ENCODE peak calls at places on chromosomes 7 and 10, in nine cellular contexts. One of them, this sample, is unnamed. For H3K4me1, the result is how much of the 10 kb centered on the place peaks cover.

GRCh38 chr7:7681191-7681935 is 37.0 kb downstream of the RPA3 start:
- DNase-seq in prostate gland: peak
- DNase-seq in H9: no peak
- DNase-seq in psoas muscle: no peak
- DNase-seq in breast epithelium: no peak
- DNase-seq in neural progenitor cell: peak
- DNase-seq in left ventricle myocardium inferior: no peak
- DNase-seq in uterus: peak
- DNase-seq in HCT116: peak
- DNase-seq in this sample: no peak

GRCh38 chr10:78164687-78165086 is 131.0 kb downstream of the RPS24 start:
- DNase-seq in neural progenitor cell: no peak
- DNase-seq in HCT116: no peak
- DNase-seq in prostate gland: no peak
- DNase-seq in breast epithelium: no peak
- DNase-seq in psoas muscle: no peak
- DNase-seq in H9: no peak
- DNase-seq in uterus: no peak
- DNase-seq in left ventricle myocardium inferior: no peak
- DNase-seq in this sample: no peak

GRCh38 chr7:81857385-81857784 is 87.5 kb upstream of the HGF start:
- DNase-seq in psoas muscle: no peak
- DNase-seq in neural progenitor cell: no peak
- DNase-seq in H9: no peak
- DNase-seq in breast epithelium: no peak
- DNase-seq in prostate gland: no peak
- DNase-seq in left ventricle myocardium inferior: no peak
- DNase-seq in uterus: no peak
- DNase-seq in HCT116: no peak
- DNase-seq in this sample: no peak

GRCh38 chr10:119111968-119112515 is 8.1 kb downstream of the DENND10 start:
- DNase-seq in prostate gland: no peak
- DNase-seq in uterus: no peak
- DNase-seq in HCT116: no peak
- DNase-seq in neural progenitor cell: no peak
- DNase-seq in psoas muscle: no peak
- DNase-seq in breast epithelium: no peak
- DNase-seq in H9: no peak
- DNase-seq in left ventricle myocardium inferior: no peak
- DNase-seq in this sample: no peak

GRCh38 chr7:105578496-105578895 is 2.8 kb downstream of the EFCAB10 start:
- DNase-seq in breast epithelium: no peak
- DNase-seq in left ventricle myocardium inferior: no peak
- DNase-seq in HCT116: no peak
- DNase-seq in H9: no peak
- DNase-seq in uterus: no peak
- DNase-seq in prostate gland: no peak
- DNase-seq in psoas muscle: no peak
- DNase-seq in neural progenitor cell: no peak
- DNase-seq in this sample: no peak

GRCh38 chr10:119803264-119803663 is 69.4 kb downstream of the MCMBP start:
- DNase-seq in left ventricle myocardium inferior: no peak
- DNase-seq in psoas muscle: no peak
- DNase-seq in H9: no peak
- DNase-seq in prostate gland: no peak
- DNase-seq in uterus: no peak
- DNase-seq in HCT116: no peak
- DNase-seq in breast epithelium: no peak
- DNase-seq in neural progenitor cell: no peak
- DNase-seq in this sample: no peak

GRCh38 chr10:120477006-120477722 is 20.1 kb downstream of the PLPP4 start:
- DNase-seq in prostate gland: no peak
- DNase-seq in neural progenitor cell: no peak
- DNase-seq in psoas muscle: no peak
- DNase-seq in uterus: no peak
- DNase-seq in breast epithelium: no peak
- DNase-seq in HCT116: no peak
- DNase-seq in H9: peak
- DNase-seq in left ventricle myocardium inferior: no peak
- DNase-seq in this sample: no peak

GRCh38 chr7:27171636-27172387 is 2.3 kb downstream of the HOXA10 start:
- DNase-seq in uterus: peak
- DNase-seq in psoas muscle: peak
- DNase-seq in HCT116: no peak
- DNase-seq in prostate gland: no peak
- DNase-seq in H9: peak
- DNase-seq in breast epithelium: no peak
- DNase-seq in left ventricle myocardium inferior: peak
- DNase-seq in neural progenitor cell: peak
- DNase-seq in this sample: no peak

GRCh38 chr7:73429218-73429617 is 4.4 kb upstream of the FZD9 start:
- DNase-seq in neural progenitor cell: peak
- DNase-seq in uterus: no peak
- DNase-seq in prostate gland: no peak
- DNase-seq in HCT116: no peak
- DNase-seq in H9: peak
- DNase-seq in psoas muscle: no peak
- DNase-seq in left ventricle myocardium inferior: no peak
- DNase-seq in breast epithelium: no peak
- DNase-seq in this sample: no peak

GRCh38 chr10:45421231-45422097 is 47.4 kb downstream of the ALOX5 start:
- DNase-seq in left ventricle myocardium inferior: no peak
- DNase-seq in breast epithelium: no peak
- DNase-seq in H9: no peak
- DNase-seq in uterus: no peak
- DNase-seq in prostate gland: no peak
- DNase-seq in neural progenitor cell: peak
- DNase-seq in psoas muscle: no peak
- DNase-seq in HCT116: no peak
- DNase-seq in this sample: no peak

GRCh38 chr10:22486431-22486830 is 141.1 kb downstream of the SPAG6 start:
- DNase-seq in HCT116: no peak
- DNase-seq in breast epithelium: no peak
- DNase-seq in prostate gland: no peak
- DNase-seq in left ventricle myocardium inferior: no peak
- DNase-seq in neural progenitor cell: no peak
- DNase-seq in H9: no peak
- DNase-seq in uterus: no peak
- DNase-seq in psoas muscle: no peak
- DNase-seq in this sample: no peak

GRCh38 chr7:8638076-8638475 is 204.7 kb downstream of the NXPH1 start:
- DNase-seq in neural progenitor cell: no peak
- DNase-seq in HCT116: no peak
- DNase-seq in prostate gland: peak
- DNase-seq in breast epithelium: no peak
- DNase-seq in psoas muscle: no peak
- DNase-seq in left ventricle myocardium inferior: no peak
- DNase-seq in H9: no peak
- DNase-seq in uterus: no peak
- DNase-seq in this sample: no peak

GRCh38 chr7:20797174-20798080 is 10.7 kb upstream of the SP8 start:
- DNase-seq in breast epithelium: no peak
- DNase-seq in psoas muscle: no peak
- DNase-seq in HCT116: no peak
- DNase-seq in prostate gland: peak
- DNase-seq in H9: no peak
- DNase-seq in left ventricle myocardium inferior: no peak
- DNase-seq in neural progenitor cell: peak
- DNase-seq in uterus: no peak
- DNase-seq in this sample: no peak

GRCh38 chr10:92240289-92241157 is 50.4 kb downstream of the CPEB3 start:
- DNase-seq in H9: peak
- DNase-seq in psoas muscle: peak
- DNase-seq in HCT116: no peak
- DNase-seq in left ventricle myocardium inferior: no peak
- DNase-seq in uterus: peak
- DNase-seq in breast epithelium: peak
- DNase-seq in prostate gland: peak
- DNase-seq in neural progenitor cell: peak
- DNase-seq in this sample: peak

GRCh38 chr7:128166603-128167315 is 74.3 kb upstream of the LEP start:
- DNase-seq in neural progenitor cell: peak
- DNase-seq in left ventricle myocardium inferior: no peak
- DNase-seq in breast epithelium: no peak
- DNase-seq in HCT116: no peak
- DNase-seq in psoas muscle: no peak
- DNase-seq in prostate gland: no peak
- DNase-seq in uterus: no peak
- DNase-seq in H9: peak
- DNase-seq in this sample: no peak

GRCh38 chr10:96740579-96741281 is 20.4 kb upstream of the PIK3AP1 start:
- DNase-seq in uterus: no peak
- DNase-seq in psoas muscle: peak
- DNase-seq in prostate gland: no peak
- DNase-seq in HCT116: no peak
- DNase-seq in H9: no peak
- DNase-seq in neural progenitor cell: no peak
- DNase-seq in breast epithelium: no peak
- DNase-seq in left ventricle myocardium inferior: peak
- DNase-seq in this sample: peak

GRCh38 chr10:128884061-128884425 is 583.0 kb upstream of the MGMT start:
- DNase-seq in breast epithelium: no peak
- DNase-seq in neural progenitor cell: no peak
- DNase-seq in left ventricle myocardium inferior: no peak
- DNase-seq in prostate gland: no peak
- DNase-seq in HCT116: no peak
- DNase-seq in H9: no peak
- DNase-seq in psoas muscle: no peak
- DNase-seq in uterus: no peak
- DNase-seq in this sample: no peak

GRCh38 chr10:128883126-128884060 is 583.6 kb upstream of the MGMT start:
- DNase-seq in prostate gland: no peak
- DNase-seq in H9: no peak
- DNase-seq in HCT116: no peak
- DNase-seq in psoas muscle: no peak
- DNase-seq in breast epithelium: no peak
- DNase-seq in uterus: no peak
- DNase-seq in neural progenitor cell: no peak
- DNase-seq in left ventricle myocardium inferior: no peak
- DNase-seq in this sample: no peak

GRCh38 chr10:128887856-128888255 is 579.2 kb upstream of the MGMT start:
- DNase-seq in neural progenitor cell: no peak
- DNase-seq in uterus: no peak
- DNase-seq in left ventricle myocardium inferior: no peak
- DNase-seq in breast epithelium: no peak
- DNase-seq in psoas muscle: no peak
- DNase-seq in prostate gland: no peak
- DNase-seq in H9: no peak
- DNase-seq in HCT116: no peak
- DNase-seq in this sample: no peak

GRCh38 chr10:128885573-128886555 is 581.2 kb upstream of the MGMT start:
- DNase-seq in H9: no peak
- DNase-seq in neural progenitor cell: no peak
- DNase-seq in breast epithelium: no peak
- DNase-seq in HCT116: no peak
- DNase-seq in prostate gland: no peak
- DNase-seq in left ventricle myocardium inferior: no peak
- DNase-seq in psoas muscle: no peak
- DNase-seq in uterus: no peak
- DNase-seq in this sample: no peak

DNA sequence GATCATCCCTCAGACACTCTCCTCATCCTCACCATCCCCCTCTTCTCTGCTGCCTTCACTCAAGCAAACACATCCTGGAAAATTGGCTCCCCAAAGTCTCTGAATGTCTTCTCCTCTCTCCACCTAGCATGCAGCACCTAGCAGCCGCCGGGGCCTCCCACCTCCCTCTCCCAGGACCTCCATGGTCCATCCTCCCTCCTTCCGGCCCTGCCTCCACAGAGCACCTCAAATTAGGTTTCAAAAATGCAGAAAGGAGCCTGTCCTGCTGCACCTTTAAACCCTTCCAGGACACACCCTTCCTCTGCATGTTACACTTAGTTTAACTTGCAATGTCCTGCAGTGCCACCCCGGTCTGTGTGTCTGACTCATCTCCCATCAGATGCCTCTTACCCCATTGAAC is 582.5 kb upstream of the MGMT start:
- DNase-seq in HCT116: no peak
- DNase-seq in psoas muscle: no peak
- DNase-seq in uterus: no peak
- DNase-seq in prostate gland: no peak
- DNase-seq in left ventricle myocardium inferior: no peak
- DNase-seq in breast epithelium: no peak
- DNase-seq in H9: no peak
- DNase-seq in neural progenitor cell: no peak
- DNase-seq in this sample: no peak
- H3K4me1 ChIP-seq in HCT116: under half
- H3K4me1 ChIP-seq in psoas muscle: under half
- H3K4me1 ChIP-seq in uterus: under half
- H3K4me1 ChIP-seq in prostate gland: under half
- H3K4me1 ChIP-seq in left ventricle myocardium inferior: under half
- H3K4me1 ChIP-seq in breast epithelium: under half
- H3K4me1 ChIP-seq in H9: under half
- H3K4me1 ChIP-seq in neural progenitor cell: under half
- H3K4me1 ChIP-seq in this sample: under half

DNA sequence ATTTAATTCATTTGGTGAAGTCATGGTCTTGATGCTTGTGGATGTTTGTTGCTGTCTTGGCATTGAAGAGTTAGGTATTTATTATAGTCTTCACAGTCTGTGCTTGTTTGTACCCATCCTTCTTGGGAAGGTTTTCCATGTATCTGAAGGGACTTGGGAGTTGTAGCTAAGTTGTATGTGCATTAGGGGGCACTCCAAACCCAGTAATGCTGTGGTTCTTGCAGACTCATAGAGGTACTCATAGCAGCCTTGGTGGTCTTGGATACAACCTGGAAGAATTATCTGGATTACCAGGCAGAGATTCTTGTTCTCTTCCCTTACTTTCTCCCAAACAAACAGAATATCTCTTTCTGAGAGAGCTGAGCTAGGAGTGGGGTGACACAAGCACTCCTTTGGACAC is 93.2 kb downstream of the ADCYAP1R1 start:
- DNase-seq in prostate gland: no peak
- DNase-seq in neural progenitor cell: peak
- DNase-seq in uterus: no peak
- DNase-seq in HCT116: no peak
- DNase-seq in left ventricle myocardium inferior: no peak
- DNase-seq in H9: no peak
- DNase-seq in psoas muscle: no peak
- DNase-seq in breast epithelium: no peak
- DNase-seq in this sample: no peak
- TF ChIP-seq CTCF in prostate gland: no peak
- TF ChIP-seq CTCF in neural progenitor cell: peak
- TF ChIP-seq CTCF in uterus: no peak
- TF ChIP-seq CTCF in HCT116: no peak
- TF ChIP-seq CTCF in left ventricle myocardium inferior: no peak
- TF ChIP-seq CTCF in H9: peak
- TF ChIP-seq CTCF in psoas muscle: no peak
- TF ChIP-seq CTCF in breast epithelium: no peak
- TF ChIP-seq CTCF in this sample: no peak

GRCh38 chr7:152881893-152882292 is 122.3 kb downstream of the ACTR3B start:
- DNase-seq in prostate gland: no peak
- DNase-seq in breast epithelium: no peak
- DNase-seq in H9: no peak
- DNase-seq in uterus: no peak
- DNase-seq in psoas muscle: no peak
- DNase-seq in left ventricle myocardium inferior: no peak
- DNase-seq in neural progenitor cell: no peak
- DNase-seq in HCT116: no peak
- DNase-seq in this sample: no peak
- H3K4me1 ChIP-seq in prostate gland: under half
- H3K4me1 ChIP-seq in breast epithelium: under half
- H3K4me1 ChIP-seq in H9: under half
- H3K4me1 ChIP-seq in uterus: under half
- H3K4me1 ChIP-seq in psoas muscle: under half
- H3K4me1 ChIP-seq in left ventricle myocardium inferior: under half
- H3K4me1 ChIP-seq in neural progenitor cell: under half
- H3K4me1 ChIP-seq in HCT116: under half
- H3K4me1 ChIP-seq in this sample: under half

GRCh38 chr10:29535778-29536459 is 98.9 kb downstream of the SVIL start:
- DNase-seq in HCT116: no peak
- DNase-seq in breast epithelium: no peak
- DNase-seq in uterus: no peak
- DNase-seq in prostate gland: no peak
- DNase-seq in neural progenitor cell: no peak
- DNase-seq in psoas muscle: no peak
- DNase-seq in H9: no peak
- DNase-seq in left ventricle myocardium inferior: no peak
- DNase-seq in this sample: peak
- TF ChIP-seq CTCF in HCT116: no peak
- TF ChIP-seq CTCF in breast epithelium: no peak
- TF ChIP-seq CTCF in uterus: no peak
- TF ChIP-seq CTCF in prostate gland: no peak
- TF ChIP-seq CTCF in neural progenitor cell: no peak
- TF ChIP-seq CTCF in psoas muscle: peak
- TF ChIP-seq CTCF in H9: peak
- TF ChIP-seq CTCF in left ventricle myocardium inferior: no peak
- TF ChIP-seq CTCF in this sample: no peak

This sample was measured in lower lobe of right lung.